ENCODE peak calls at places on chromosomes 16 and 17, in eight cellular contexts. M is AG09319, L is heart right ventricle, N is GM12865, Y is AG04450, F is thoracic aorta, O is fibroblast of pulmonary artery, Q is Peyer's patch. G is an unnamed sample.

GRCh38 chr16:8752706-8753105 is 44.7 kb downstream of the TMEM186 start:
- DNase-seq in M (no peak), L (no peak), N (no peak), Y (no peak), F (no peak), O (no peak), Q (no peak), G (no peak)

GRCh38 chr17:77963441-77963840 is 4.9 kb downstream of the TNRC6C start:
- DNase-seq in M (peak), L (no peak), N (no peak), Y (peak), F (no peak), O (peak), Q (peak), G (no peak)

GRCh38 chr16:4338125-4338582 is 13.0 kb downstream of the PAM16 start:
- DNase-seq in M (no peak), L (no peak), N (no peak), Y (no peak), F (no peak), O (no peak), Q (no peak), G (no peak)

GRCh38 chr16:5455110-5455509 is 357.5 kb upstream of the EEF2KMT start:
- DNase-seq in M (no peak), L (no peak), N (no peak), Y (no peak), F (no peak), O (no peak), Q (no peak), G (no peak)

GRCh38 chr17:49755681-49756283 is 8.1 kb downstream of the FAM117A start:
- DNase-seq in M (no peak), L (no peak), N (no peak), Y (no peak), F (no peak), O (no peak), Q (no peak), G (no peak)

GRCh38 chr17:47808036-47808829 is 13.4 kb downstream of the OSBPL7 start:
- DNase-seq in M (no peak), L (no peak), N (no peak), Y (no peak), F (no peak), O (no peak), Q (no peak), G (no peak)

GRCh38 chr16:19008245-19008644 is 24.5 kb downstream of the TMC7 start:
- DNase-seq in M (peak), L (no peak), N (peak), Y (peak), F (no peak), O (peak), Q (no peak), G (no peak)

GRCh38 chr16:61820398-61820797 is 215.8 kb downstream of the CDH8 start:
- DNase-seq in M (no peak), L (no peak), N (no peak), Y (no peak), F (no peak), O (peak), Q (no peak), G (no peak)

GRCh38 chr16:500699-501098 is 26.8 kb upstream of the CAPN15 start:
- DNase-seq in M (no peak), L (peak), N (no peak), Y (no peak), F (no peak), O (no peak), Q (no peak), G (no peak)

GRCh38 chr16:72428611-72429376 is 256.8 kb upstream of the PMFBP1 start:
- DNase-seq in M (no peak), L (no peak), N (no peak), Y (no peak), F (no peak), O (no peak), Q (no peak), G (no peak)

GRCh38 chr16:86016201-86016965 is 117.4 kb downstream of the IRF8 start:
- DNase-seq in M (peak), L (no peak), N (peak), Y (no peak), F (no peak), O (peak), Q (peak), G (no peak)

GRCh38 chr16:31052131-31052530 is 18.8 kb downstream of the STX4 start:
- DNase-seq in M (peak), L (no peak), N (no peak), Y (peak), F (no peak), O (peak), Q (no peak), G (no peak)

GRCh38 chr17:38559880-38560230 is 45.9 kb downstream of the SRCIN1 start:
- DNase-seq in M (no peak), L (no peak), N (no peak), Y (no peak), F (no peak), O (no peak), Q (no peak), G (no peak)

GRCh38 chr17:436571-436970 is 84.0 kb upstream of the RPH3AL start:
- DNase-seq in M (no peak), L (no peak), N (no peak), Y (no peak), F (no peak), O (no peak), Q (no peak), G (no peak)

DNA sequence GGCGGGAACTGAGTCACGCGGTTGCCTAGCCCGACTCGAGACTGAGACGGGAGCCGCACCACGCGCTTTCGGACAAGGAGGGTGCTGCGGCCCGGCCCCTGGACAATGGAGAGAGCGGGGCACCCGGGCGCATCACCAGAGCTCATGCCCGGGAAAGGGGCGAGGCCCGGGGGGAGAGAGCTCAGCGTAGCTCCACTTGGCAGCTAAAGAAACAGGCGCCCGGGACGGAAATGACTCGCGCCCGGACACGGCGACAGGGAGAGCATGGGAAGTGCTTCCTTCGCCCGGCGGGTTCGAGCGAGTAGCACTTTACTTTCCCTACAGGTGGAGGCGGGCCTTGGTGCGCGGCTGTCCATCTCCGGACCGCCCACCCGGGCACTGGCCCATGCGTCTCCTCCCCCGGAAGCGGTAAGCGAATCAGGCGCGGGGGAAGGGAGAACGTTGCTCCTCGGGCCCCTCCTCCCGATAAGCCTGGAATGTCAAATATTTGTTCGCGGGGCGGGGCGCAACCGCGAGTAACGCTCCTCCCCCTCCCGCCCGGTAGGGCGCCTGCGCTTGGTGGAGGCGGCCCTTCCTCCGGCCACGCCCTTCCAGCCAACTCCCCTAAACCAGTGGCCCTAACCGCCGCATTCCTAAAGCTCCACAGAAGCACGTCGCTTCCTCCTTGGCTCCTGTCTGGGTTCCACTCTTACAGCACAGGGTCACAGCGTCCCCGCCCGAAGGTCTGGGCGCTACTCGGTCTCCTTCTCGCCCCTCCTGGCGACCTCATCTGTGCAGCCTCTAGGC is 1.5 kb upstream of the ESRP2 start:
- DNase-seq in M (peak), L (peak), N (peak), Y (peak), F (peak), O (peak), Q (peak), G (peak)
- TF ChIP-seq CTCF in M (no peak), L (no peak), N (no peak), Y (no peak), F (no peak), O (no peak), Q (no peak), G (no peak)

DNA sequence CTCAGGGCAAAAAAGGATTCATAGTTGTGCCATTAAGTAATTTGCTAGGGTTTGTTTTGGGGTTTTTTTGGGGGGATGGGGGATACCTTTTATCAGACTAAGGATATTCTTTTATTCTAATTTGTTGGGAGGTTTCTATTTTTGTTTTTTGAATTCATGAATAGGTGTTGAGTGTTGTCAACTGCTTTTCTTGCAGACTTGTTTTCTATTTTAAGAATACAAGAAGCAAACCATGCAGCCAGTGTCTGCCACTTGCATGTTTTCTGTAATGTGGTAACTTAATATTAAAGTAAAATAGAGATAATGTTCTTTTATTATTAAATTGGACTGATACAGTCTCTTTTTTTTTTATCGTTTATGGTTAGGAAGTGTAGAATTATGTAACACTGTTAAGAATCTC is 49.5 kb downstream of the NFATC3 start:
- DNase-seq in M (no peak), L (no peak), N (no peak), Y (no peak), F (no peak), O (no peak), Q (no peak), G (no peak)
- TF ChIP-seq CTCF in M (no peak), L (no peak), N (no peak), Y (no peak), F (no peak), O (no peak), Q (no peak), G (no peak)

DNA sequence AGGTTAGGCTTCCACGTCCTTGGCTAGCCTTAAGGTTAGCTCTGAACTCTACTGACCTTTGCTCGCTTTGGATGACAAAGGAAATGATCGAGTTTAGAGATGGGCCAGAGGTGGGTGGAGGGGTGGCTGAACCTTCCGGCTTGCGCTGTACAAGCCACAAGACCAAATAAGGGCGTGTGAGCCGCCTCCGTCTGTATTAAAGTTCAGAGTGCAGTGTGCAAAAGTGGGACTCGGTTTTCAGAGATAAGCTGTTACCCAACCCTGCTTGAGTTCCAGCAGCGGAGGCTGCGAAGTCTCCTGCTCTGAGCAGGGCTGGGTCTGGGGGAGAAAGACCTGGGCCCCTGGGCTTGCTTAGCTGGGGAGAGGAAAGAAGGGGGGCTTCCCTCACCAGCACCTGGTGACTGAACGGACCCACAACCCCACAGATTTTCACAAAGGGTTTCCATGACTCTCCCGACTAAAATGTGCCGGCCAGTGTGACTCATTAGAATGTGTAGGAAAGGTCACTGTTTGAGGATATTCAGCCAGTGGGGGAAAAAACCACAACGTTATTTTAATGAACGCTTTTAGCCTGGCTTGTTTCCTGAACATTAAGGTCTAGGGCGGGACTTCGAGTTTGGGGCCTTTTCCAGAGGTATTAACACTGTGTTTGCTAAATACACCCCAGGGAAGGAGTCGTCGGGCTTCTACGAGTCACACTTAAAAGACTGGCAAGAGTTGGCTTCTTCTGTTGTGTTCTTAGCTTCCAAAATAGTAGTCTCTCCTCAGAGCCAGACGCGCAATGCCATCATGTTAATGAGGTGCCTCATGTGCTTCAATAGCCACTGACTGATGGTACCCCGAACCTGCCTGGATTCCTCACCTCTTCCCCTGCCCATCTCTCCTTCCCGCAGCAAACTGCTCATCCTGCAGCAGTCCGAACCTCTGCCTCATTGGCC is 67.0 kb downstream of the CENPV start:
- DNase-seq in M (peak), L (peak), N (peak), Y (peak), F (peak), O (peak), Q (peak), G (peak)
- TF ChIP-seq CTCF in M (no peak), L (no peak), N (no peak), Y (no peak), F (no peak), O (no peak), Q (no peak), G (no peak)

DNA sequence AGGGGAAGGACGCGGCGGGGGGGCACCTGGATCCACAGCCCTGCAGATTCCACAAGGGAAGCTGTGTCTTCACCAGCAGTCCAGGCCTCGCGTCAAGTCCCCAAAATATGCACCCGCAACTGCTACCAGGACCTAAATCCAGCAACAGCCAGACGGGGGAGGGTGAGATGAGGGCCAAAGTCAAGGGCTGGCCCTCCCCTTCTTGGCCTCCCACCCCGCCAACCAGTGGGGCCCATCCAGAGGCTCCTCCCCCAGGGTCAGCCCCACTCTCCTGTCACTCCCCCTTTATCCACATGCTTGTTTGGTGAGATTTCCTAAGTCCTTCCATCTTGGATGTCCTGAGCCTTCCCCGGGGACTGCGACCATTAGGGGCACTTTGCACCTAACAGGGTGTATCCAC is 138.7 kb downstream of the ENGASE start:
- DNase-seq in M (no peak), L (no peak), N (no peak), Y (no peak), F (no peak), O (no peak), Q (no peak), G (no peak)
- TF ChIP-seq CTCF in M (no peak), L (no peak), N (no peak), Y (no peak), F (no peak), O (no peak), Q (no peak), G (no peak)

GRCh38 chr16:2056077-2056476 is 8.3 kb downstream of the TSC2 start:
- DNase-seq in M (no peak), L (no peak), N (peak), Y (no peak), F (no peak), O (peak), Q (no peak), G (no peak)

GRCh38 chr16:2057438-2057837 is 9.7 kb downstream of the TSC2 start:
- DNase-seq in M (no peak), L (no peak), N (no peak), Y (no peak), F (no peak), O (no peak), Q (no peak), G (no peak)

GRCh38 chr16:2054543-2055245 is 6.9 kb downstream of the TSC2 start:
- DNase-seq in M (no peak), L (no peak), N (no peak), Y (no peak), F (no peak), O (no peak), Q (no peak), G (peak)

GRCh38 chr16:2058901-2059300 is 11.1 kb downstream of the TSC2 start:
- DNase-seq in M (no peak), L (no peak), N (no peak), Y (no peak), F (no peak), O (no peak), Q (no peak), G (no peak)

DNA sequence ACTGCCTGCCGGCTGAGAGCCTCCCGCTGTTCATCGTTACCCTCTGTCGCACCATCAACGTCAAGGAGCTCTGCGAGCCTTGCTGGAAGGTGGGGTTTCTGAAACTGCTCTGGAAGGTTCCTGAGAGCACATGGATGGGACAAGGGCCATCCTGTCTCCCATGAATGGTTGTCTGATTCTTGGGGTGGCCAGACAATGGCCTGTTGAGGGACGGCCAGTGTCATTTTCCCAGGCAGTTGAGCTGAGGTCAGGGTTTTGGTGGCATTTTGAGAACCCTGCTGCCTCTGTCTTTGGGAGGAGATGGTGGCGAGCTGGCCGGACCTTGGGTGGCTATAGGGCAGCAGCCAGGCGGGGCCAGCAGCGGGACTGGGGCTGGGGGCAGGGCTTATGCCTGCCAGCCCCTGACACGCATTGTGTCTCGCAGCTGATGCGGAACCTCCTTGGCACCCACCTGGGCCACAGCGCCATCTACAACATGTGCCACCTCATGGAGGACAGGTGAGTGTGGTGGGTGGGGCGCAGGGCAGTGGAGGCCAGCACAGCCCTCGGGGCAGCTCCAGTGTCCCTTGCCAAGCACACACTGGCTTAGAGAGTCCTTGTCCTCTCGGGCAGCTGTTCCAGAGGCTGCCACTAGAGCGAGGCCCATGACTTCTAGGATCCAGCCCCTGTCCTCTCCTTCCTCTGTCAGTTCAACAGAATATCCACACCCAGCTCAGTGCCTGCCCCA is 9.1 kb downstream of the TSC2 start:
- DNase-seq in M (no peak), L (no peak), N (no peak), Y (no peak), F (no peak), O (peak), Q (no peak), G (no peak)
- TF ChIP-seq CTCF in M (peak), L (no peak), N (no peak), Y (peak), F (no peak), O (peak), Q (no peak), G (no peak)

GRCh38 chr16:75110637-75111513 is 5.7 kb downstream of the LDHD start:
- DNase-seq in M (peak), L (peak), N (peak), Y (peak), F (peak), O (peak), Q (peak), G (peak)

GRCh38 chr16:75107505-75107904 is 9.1 kb downstream of the LDHD start:
- DNase-seq in M (no peak), L (no peak), N (no peak), Y (no peak), F (no peak), O (no peak), Q (no peak), G (no peak)

GRCh38 chr16:75108792-75109731 is 7.5 kb downstream of the LDHD start:
- DNase-seq in M (peak), L (peak), N (peak), Y (peak), F (peak), O (peak), Q (peak), G (peak)

GRCh38 chr16:75111514-75112280 is 4.9 kb downstream of the LDHD start:
- DNase-seq in M (no peak), L (no peak), N (no peak), Y (no peak), F (no peak), O (peak), Q (no peak), G (peak)

DNA sequence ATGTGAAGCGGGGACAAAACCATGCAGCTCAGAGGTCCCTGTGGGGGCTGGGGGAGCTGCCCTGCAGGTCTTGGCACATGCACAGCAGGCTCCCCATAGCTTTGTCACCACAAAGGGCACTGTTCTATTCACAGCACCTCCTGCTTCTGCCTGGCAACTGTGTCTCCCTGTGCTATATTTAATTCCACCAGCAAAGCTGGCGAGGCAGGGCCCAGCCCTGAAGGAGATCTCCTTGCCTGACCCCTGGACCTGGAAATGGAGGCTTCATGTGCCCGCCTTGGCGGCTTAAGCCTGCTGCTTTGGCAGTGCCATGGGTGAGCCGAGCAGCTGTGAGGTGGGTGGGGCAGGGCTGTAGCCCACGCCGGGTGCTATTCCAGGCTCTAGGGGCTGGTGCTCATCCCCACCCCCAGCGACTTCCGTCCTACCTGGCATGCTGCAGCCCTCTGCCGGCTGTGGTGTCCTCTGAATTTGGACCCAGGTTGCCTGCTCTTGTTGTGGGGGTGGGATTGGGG is 6.8 kb downstream of the LDHD start:
- DNase-seq in M (no peak), L (peak), N (no peak), Y (no peak), F (no peak), O (no peak), Q (no peak), G (no peak)
- TF ChIP-seq CTCF in M (no peak), L (no peak), N (no peak), Y (no peak), F (no peak), O (no peak), Q (peak), G (no peak)

GRCh38 chr16:56933828-56934598 is 2.1 kb downstream of the HERPUD1 start:
- DNase-seq in M (no peak), L (no peak), N (no peak), Y (no peak), F (no peak), O (no peak), Q (no peak), G (no peak)

GRCh38 chr16:56931253-56931768 is 631 bp upstream of the HERPUD1 start:
- DNase-seq in M (no peak), L (no peak), N (peak), Y (no peak), F (no peak), O (no peak), Q (peak), G (no peak)

GRCh38 chr16:56931769-56932587 is at the start of gene HERPUD1:
- DNase-seq in M (peak), L (peak), N (peak), Y (peak), F (peak), O (peak), Q (peak), G (peak)

GRCh38 chr16:56933266-56933619 is 1.3 kb downstream of the HERPUD1 start:
- DNase-seq in M (no peak), L (no peak), N (no peak), Y (no peak), F (no peak), O (no peak), Q (no peak), G (no peak)

GRCh38 chr16:56932588-56933265 is 785 bp downstream of the HERPUD1 start:
- DNase-seq in M (peak), L (peak), N (peak), Y (no peak), F (peak), O (peak), Q (peak), G (peak)
- TF ChIP-seq CTCF in M (no peak), L (no peak), N (peak), Y (no peak), F (no peak), O (no peak), Q (no peak), G (no peak)

G was measured in lower lobe of right lung.